ENCODE peak calls at places on chromosomes 7 and 10, in five cellular contexts. K is GM12878, Y is A549, C is K562, B is HepG2. I is an unnamed sample.

GRCh38 chr10:133421336-133422222 is 2.8 kb downstream of the SPRN start:
- DNase-seq in B (no peak), K (no peak), C (no peak), Y (no peak), I (no peak)

GRCh38 chr10:124607693-124608092 is 136.5 kb downstream of the FAM53B start:
- DNase-seq in B (no peak), Y (no peak), C (no peak), K (no peak), I (no peak)

GRCh38 chr7:112182749-112183148 is 23.4 kb downstream of the DOCK4 start:
- DNase-seq in Y (no peak), B (peak; percentile 38), C (no peak), K (no peak), I (no peak)

GRCh38 chr7:110347091-110347490 is 743.8 kb upstream of the LRRN3 start:
- DNase-seq in Y (no peak), B (no peak), C (no peak), K (no peak), I (no peak)

GRCh38 chr10:49534670-49535381 is 4.1 kb downstream of the ERCC6 start:
- DNase-seq in K (peak; percentile 91), B (no peak), Y (no peak), C (no peak), I (no peak)

GRCh38 chr10:514137-514671 is 175.3 kb downstream of the DIP2C start:
- DNase-seq in K (no peak), Y (no peak), B (peak; percentile 70), C (no peak), I (no peak)

GRCh38 chr10:105239311-105240215 is 598.5 kb downstream of the SORCS3 start:
- DNase-seq in C (no peak), B (no peak), Y (no peak), K (no peak), I (no peak)

GRCh38 chr7:153090757-153091156 is 331.2 kb downstream of the ACTR3B start:
- DNase-seq in C (no peak), Y (no peak), B (no peak), K (no peak), I (no peak)

GRCh38 chr7:26681819-26682418 is 182.5 kb downstream of the SKAP2 start:
- DNase-seq in Y (no peak), B (no peak), K (no peak), C (peak; percentile 22), I (no peak)

GRCh38 chr10:103416436-103417147 is 20.2 kb downstream of the PDCD11 start:
- DNase-seq in Y (peak; percentile 44), B (peak; percentile 50), C (peak; percentile 59), K (peak; percentile 27), I (peak; percentile 41)

GRCh38 chr7:155387066-155387620 is 70.8 kb upstream of the EN2 start:
- DNase-seq in K (no peak), Y (no peak), B (no peak), C (no peak), I (no peak)

GRCh38 chr10:35780970-35781642 is 139.0 kb upstream of the FZD8 start:
- DNase-seq in C (no peak), B (no peak), K (no peak), Y (no peak), I (no peak)

GRCh38 chr10:27746364-27747095 is 911 bp upstream of the MKX start:
- DNase-seq in C (no peak), Y (no peak), K (no peak), B (no peak), I (peak; percentile 16)

GRCh38 chr10:67256984-67257383 is 331.1 kb downstream of the LRRTM3 start:
- DNase-seq in K (no peak), B (no peak), C (no peak), Y (no peak), I (no peak)

DNA sequence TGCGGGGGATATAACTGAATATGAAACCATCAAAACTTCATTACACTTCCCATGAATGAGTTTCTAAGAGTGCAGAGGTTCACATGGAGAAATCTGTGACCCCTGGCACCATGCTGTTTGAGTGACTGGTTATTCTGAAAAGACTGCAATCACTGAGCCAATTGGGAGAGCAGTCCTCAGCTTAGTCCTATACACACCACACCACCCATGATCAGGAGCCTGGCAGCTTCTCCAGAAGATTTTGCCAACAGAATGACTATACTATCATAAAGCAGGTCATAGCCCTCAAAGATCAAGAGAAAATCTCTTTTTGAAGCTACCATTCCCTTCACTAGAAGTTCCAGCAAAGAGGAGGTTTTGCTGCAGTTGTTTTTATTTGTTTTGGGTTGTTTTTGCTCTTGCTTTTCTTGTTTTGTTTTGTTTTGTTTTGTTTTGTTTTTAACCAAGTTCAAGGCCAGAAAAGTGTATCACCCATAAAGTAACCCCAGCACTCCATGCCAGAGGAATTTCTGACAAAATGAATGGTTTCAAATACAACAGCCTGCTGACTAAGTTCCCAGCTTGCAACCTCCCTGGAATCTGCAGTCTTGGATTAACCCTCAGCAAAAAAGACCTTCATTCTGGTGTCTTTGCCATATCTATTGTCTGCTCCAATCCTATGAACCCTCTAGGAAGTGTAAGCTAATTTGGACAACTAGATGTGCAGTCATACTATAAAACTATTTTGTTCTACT is 19.7 kb upstream of the HGF start:
- DNase-seq in B (no peak), C (no peak), K (no peak), Y (no peak), I (no peak)
- TF ChIP-seq ESRRA in B (no peak), C (no peak), K (no peak), Y (no peak), I (no peak)

GRCh38 chr7:151428393-151429231 is 11.3 kb downstream of the CRYGN start:
- DNase-seq in B (peak; percentile 27), Y (no peak), K (no peak), C (no peak), I (no peak)

GRCh38 chr7:151426906-151427704 is 12.8 kb downstream of the CRYGN start:
- DNase-seq in K (no peak), B (no peak), Y (no peak), C (no peak), I (no peak)

GRCh38 chr7:151426486-151426905 is 13.4 kb downstream of the CRYGN start:
- DNase-seq in B (no peak), K (no peak), C (no peak), Y (peak; percentile 77), I (no peak)

GRCh38 chr7:151429232-151429554 is 10.7 kb downstream of the CRYGN start:
- DNase-seq in Y (no peak), K (no peak), C (no peak), B (no peak), I (no peak)

GRCh38 chr7:151427705-151428392 is 12.1 kb downstream of the CRYGN start:
- DNase-seq in Y (no peak), B (no peak), C (no peak), K (no peak), I (no peak)
- TF ChIP-seq MAX in Y (no peak), B (no peak), C (no peak), K (no peak), I (no peak)

GRCh38 chr10:6279540-6280267 is 77.0 kb downstream of the PFKFB3 start:
- DNase-seq in K (no peak), Y (peak; percentile 84), C (peak; percentile 40), B (peak; percentile 97), I (peak; percentile 37)
- TF ChIP-seq ESRRA in K (no peak), Y (no peak), C (no peak), B (peak; percentile 53), I (no peak)

GRCh38 chr10:62136931-62137330 is 131.7 kb downstream of the RTKN2 start:
- DNase-seq in Y (no peak), B (no peak), K (no peak), C (no peak), I (no peak)

GRCh38 chr10:62127975-62128374 is 140.7 kb downstream of the RTKN2 start:
- DNase-seq in Y (no peak), K (no peak), B (no peak), C (peak; percentile 19), I (no peak)

GRCh38 chr10:62131724-62132123 is 136.9 kb downstream of the RTKN2 start:
- DNase-seq in C (no peak), Y (no peak), B (no peak), K (no peak), I (no peak)

GRCh38 chr10:62130948-62131347 is 137.7 kb downstream of the RTKN2 start:
- DNase-seq in K (no peak), C (no peak), B (no peak), Y (no peak), I (no peak)

DNA sequence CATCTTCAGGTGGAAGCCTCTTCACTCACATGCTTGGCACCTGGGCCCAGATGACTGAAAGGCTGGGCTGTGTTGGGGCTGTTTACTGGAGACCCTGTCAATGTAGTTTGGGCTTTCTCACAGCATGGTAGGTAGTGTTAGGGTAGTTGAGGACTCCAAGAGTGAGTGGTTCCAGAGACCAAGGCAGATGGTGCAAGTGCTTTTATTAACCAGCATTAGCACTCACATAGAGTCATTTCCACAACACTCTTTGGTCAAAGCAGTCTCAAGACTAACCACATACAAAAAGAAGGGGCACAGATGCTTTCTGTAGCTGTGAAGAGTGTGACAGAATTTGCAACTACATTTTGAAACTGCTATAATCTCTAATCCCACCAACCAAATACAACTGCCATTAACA is 135.0 kb downstream of the RTKN2 start:
- DNase-seq in B (no peak), C (no peak), K (peak; percentile 30), Y (no peak), I (no peak)
- TF ChIP-seq MAX in B (no peak), C (no peak), K (no peak), Y (no peak), I (no peak)

GRCh38 chr7:113370910-113371309 is 252.6 kb upstream of the SMIM30 start:
- DNase-seq in K (no peak), Y (no peak), B (no peak), C (no peak), I (no peak)

GRCh38 chr7:113371376-113372043 is 253.2 kb upstream of the SMIM30 start:
- DNase-seq in B (no peak), C (no peak), K (no peak), Y (no peak), I (no peak)

GRCh38 chr7:113366122-113366521 is 247.8 kb upstream of the SMIM30 start:
- DNase-seq in C (no peak), B (no peak), Y (no peak), K (no peak), I (no peak)

GRCh38 chr7:113367187-113367586 is 248.8 kb upstream of the SMIM30 start:
- DNase-seq in B (no peak), Y (no peak), C (no peak), K (no peak), I (no peak)
- TF ChIP-seq ESRRA in B (no peak), Y (no peak), C (no peak), K (no peak), I (no peak)

I was measured in WTC11.